ENCODE peak calls at places on chromosomes 7 and 10, in four cellular contexts. H is activated naive CD4-positive, alpha-beta T cell; M is cardiac fibroblast; I is neural crest cell. T is an unnamed sample.
A peak's percentile ranks its signal among the peaks of the same experiment; 100 is the strongest.

GRCh38 chr7:51141451-51141971 is 175.1 kb downstream of the COBL start:
- DNase-seq in H (no peak), I (no peak), M (peak; percentile 69), T (no peak)

GRCh38 chr10:114283535-114283934 is 44.5 kb downstream of the VWA2 start:
- DNase-seq in I (no peak), H (no peak), M (no peak), T (no peak)

GRCh38 chr7:30163231-30163894 is 28.6 kb downstream of the MTURN start:
- DNase-seq in I (no peak), H (no peak), M (no peak), T (peak; percentile 80)

GRCh38 chr7:22814261-22815208 is 8.1 kb downstream of the TOMM7 start:
- DNase-seq in H (no peak), I (no peak), M (peak; percentile 52), T (no peak)

GRCh38 chr7:110539216-110539615 is 551.7 kb upstream of the LRRN3 start:
- DNase-seq in H (no peak), M (no peak), I (no peak), T (no peak)

GRCh38 chr10:15852111-15852557 is 8.2 kb downstream of the MINDY3 start:
- DNase-seq in H (no peak), I (no peak), M (peak; percentile 34), T (no peak)

GRCh38 chr7:81410471-81411117 is 359.3 kb downstream of the HGF start:
- DNase-seq in I (no peak), H (no peak), M (no peak), T (no peak)

GRCh38 chr10:96960872-96961271 is 128.8 kb downstream of the LCOR start:
- DNase-seq in I (no peak), H (no peak), M (peak; percentile 10), T (no peak)

GRCh38 chr10:98273454-98273850 is 5.5 kb upstream of the LOXL4 start:
- DNase-seq in I (no peak), M (no peak), H (no peak), T (no peak)

GRCh38 chr10:17025444-17026295 is 103.9 kb downstream of the CUBN start:
- DNase-seq in I (peak; percentile 41), H (peak; percentile 14), M (peak; percentile 99), T (no peak)

GRCh38 chr7:111987115-111987826 is 218.9 kb downstream of the DOCK4 start:
- DNase-seq in H (no peak), M (peak; percentile 81), I (no peak), T (no peak)

GRCh38 chr10:111698711-111699110 is 484.9 kb downstream of the GPAM start:
- DNase-seq in I (no peak), H (no peak), M (peak; percentile 54), T (no peak)